ENCODE peak calls at places on chromosomes 11 and 22, in eight cellular contexts. D, S, Z, K, R, X, B and U are unnamed samples.

GRCh38 chr11:45332486-45332934 is 46.4 kb upstream of the SYT13 start:
- DNase-seq in Z (no peak), D (peak), R (no peak), B (no peak), X (no peak), S (peak), K (no peak), U (no peak)

GRCh38 chr11:87719311-87720073 is 455.8 kb downstream of the RAB38 start:
- DNase-seq in B (no peak), R (no peak), Z (no peak), S (no peak), D (no peak), K (no peak), X (no peak), U (no peak)

GRCh38 chr22:22655452-22656108 is 11.2 kb downstream of the GGTLC2 start:
- DNase-seq in K (no peak), X (no peak), R (no peak), B (no peak), D (no peak), Z (no peak), S (no peak), U (no peak)

GRCh38 chr22:48886604-48887393 is 940.9 kb downstream of the BRD1 start:
- DNase-seq in R (no peak), B (no peak), Z (no peak), X (peak), D (no peak), K (no peak), S (no peak), U (no peak)

GRCh38 chr22:38133331-38133730 is 22.8 kb upstream of the BAIAP2L2 start:
- DNase-seq in Z (no peak), R (no peak), D (no peak), X (peak), K (no peak), B (no peak), S (no peak), U (no peak)

GRCh38 chr11:101555366-101555765 is 28.4 kb downstream of the TRPC6 start:
- DNase-seq in R (no peak), B (peak), X (no peak), K (no peak), D (no peak), Z (no peak), S (no peak), U (no peak)

GRCh38 chr11:70826541-70826943 is 425.8 kb downstream of the SHANK2 start:
- DNase-seq in D (no peak), S (no peak), Z (no peak), K (no peak), B (peak), X (no peak), R (no peak), U (no peak)

GRCh38 chr22:28282346-28282745 is 363.3 kb upstream of the PITPNB start:
- DNase-seq in B (peak), K (peak), S (no peak), X (no peak), D (no peak), Z (peak), R (no peak), U (peak)

GRCh38 chr11:121038642-121039409 is 14.9 kb downstream of the TBCEL start:
- DNase-seq in R (no peak), X (no peak), B (no peak), S (no peak), D (no peak), Z (no peak), K (no peak), U (no peak)

DNA sequence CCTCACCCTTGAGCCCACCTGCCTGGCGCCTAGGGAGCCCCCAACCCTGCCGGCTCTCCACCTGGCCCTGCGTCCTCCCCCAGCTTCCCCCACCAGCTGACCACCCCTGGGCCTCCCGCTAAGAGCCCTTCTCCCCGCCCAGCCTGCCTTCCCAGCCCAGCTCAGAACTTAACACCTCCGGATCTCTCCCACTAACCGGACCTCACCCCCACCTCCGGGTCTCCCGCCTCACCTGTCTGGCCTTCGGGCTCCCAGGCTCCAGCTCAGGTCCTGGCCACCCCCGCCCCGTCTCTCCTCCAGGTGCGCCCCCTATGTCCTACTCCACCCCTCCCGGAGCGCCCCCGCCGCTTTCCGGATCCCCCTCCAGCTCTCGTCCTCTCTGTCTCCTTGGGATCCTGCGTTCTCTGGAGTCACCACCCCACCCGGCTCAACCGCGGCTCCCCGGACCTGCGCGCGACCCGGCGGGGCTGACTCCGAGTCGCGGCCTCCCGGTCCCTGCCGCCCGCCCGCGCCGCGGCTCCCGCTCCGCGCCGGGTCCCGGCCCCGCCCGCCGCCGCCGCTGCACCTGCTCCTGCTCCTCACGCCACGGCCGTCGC is at the start of gene KCNJ11:
- DNase-seq in Z (no peak), X (no peak), K (no peak), B (no peak), R (no peak), S (peak), D (peak), U (no peak)
- TF ChIP-seq CTCF in Z (no peak), X (no peak), K (no peak), B (no peak), R (no peak), S (peak), D (no peak), U (no peak)

GRCh38 chr11:3808846-3809623 is 675 bp downstream of the PGAP2 start:
- DNase-seq in R (no peak), B (peak), X (no peak), Z (peak), S (peak), D (peak), K (no peak), U (no peak)
- TF ChIP-seq CTCF in R (no peak), B (peak), X (peak), Z (peak), S (peak), D (no peak), K (peak), U (peak)

GRCh38 chr11:12118940-12119339 is 8.6 kb downstream of the MICAL2 start:
- DNase-seq in D (no peak), Z (no peak), X (no peak), K (no peak), R (no peak), S (no peak), B (no peak), U (no peak)
- TF ChIP-seq CTCF in D (no peak), Z (no peak), X (no peak), K (peak), R (no peak), S (no peak), B (peak), U (no peak)

DNA sequence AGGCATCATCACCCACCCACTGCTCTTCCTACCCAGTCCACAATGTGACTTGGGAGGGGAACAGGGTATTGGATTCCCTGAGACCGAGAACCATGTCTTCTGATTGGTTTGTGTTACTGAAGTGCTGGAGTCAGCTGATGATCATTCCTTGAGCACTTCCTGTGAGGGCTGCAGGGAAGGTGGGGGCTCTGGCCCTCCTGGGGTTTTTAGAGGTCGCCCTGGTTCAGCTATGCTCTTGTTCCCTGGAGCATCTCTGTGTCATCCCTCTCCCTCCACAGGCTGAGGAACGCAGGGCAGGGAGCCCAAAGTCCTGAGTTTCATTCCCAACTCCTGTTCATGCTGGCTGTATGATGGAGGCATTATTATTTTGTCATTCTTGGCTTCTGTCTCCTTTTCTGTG is 6.7 kb downstream of the ZC3H7B start:
- DNase-seq in S (no peak), R (no peak), K (no peak), B (peak), D (no peak), Z (no peak), X (no peak), U (no peak)
- TF ChIP-seq CTCF in S (no peak), R (no peak), K (no peak), B (no peak), D (no peak), Z (no peak), X (no peak), U (no peak)

DNA sequence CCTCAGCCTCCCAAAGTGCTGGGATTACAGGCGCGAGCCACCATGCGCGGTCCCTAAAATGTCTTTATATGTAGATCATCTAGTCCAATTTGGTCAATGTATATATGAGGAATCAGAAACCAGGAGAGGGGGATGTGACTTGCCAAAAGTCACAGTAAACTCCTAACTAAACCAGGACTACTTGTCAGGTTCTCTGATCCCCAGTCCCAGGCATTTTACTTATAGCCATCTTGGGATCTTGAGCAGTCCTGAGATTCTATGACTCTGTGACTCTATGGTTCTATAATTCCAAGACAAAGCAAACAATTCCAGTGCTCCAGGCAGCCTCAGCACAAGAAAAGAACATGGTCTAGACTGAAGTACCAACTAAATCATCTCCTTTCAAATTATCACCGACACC is at the start of gene MS4A5:
- DNase-seq in S (no peak), R (no peak), K (no peak), X (no peak), Z (no peak), B (no peak), D (no peak), U (no peak)
- TF ChIP-seq CTCF in S (no peak), R (no peak), K (no peak), X (no peak), Z (no peak), B (no peak), D (no peak), U (no peak)

DNA sequence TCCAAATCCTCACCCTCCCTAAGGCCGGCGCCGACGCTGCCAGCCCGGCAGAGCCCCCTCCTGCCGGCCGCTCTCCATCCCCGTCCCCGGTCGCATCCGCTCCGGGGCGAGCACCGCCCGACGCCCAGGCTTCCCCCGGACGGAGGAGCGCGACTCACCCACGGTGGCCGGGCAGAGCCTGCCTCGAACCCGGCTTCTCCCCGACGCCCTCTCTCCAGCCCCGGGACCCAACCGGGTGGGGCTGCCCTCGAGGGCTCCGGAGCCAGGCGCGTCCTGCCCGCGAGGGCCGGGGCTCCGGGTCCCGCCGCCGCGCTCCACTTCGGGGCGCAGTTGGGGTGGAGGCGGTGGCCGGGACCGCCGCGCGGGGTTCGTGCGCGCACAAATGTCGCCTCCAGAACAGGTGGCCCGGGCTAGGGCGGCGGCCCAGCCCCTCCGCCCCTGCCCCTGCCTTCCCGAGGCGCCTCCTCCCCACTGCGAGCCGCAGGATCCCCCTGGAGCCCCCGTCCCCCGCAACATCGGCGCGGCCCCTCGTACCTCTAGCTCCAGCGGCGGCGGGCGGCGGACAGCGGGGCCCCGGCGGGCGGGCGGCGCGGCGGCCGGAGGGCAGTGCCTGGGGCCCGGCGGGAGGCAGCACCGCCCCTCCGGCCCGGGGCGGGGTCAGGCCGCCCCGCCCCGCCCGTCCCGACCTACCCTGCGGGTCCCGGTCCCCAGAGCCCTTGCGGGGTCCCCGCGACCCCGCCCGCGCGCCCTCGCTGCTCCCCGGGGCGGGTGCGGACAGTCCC is at the start of gene A4GALT:
- DNase-seq in R (no peak), K (no peak), Z (no peak), X (no peak), B (no peak), S (peak), D (no peak), U (no peak)
- TF ChIP-seq CTCF in R (no peak), K (no peak), Z (no peak), X (no peak), B (no peak), S (no peak), D (no peak), U (no peak)

DNA sequence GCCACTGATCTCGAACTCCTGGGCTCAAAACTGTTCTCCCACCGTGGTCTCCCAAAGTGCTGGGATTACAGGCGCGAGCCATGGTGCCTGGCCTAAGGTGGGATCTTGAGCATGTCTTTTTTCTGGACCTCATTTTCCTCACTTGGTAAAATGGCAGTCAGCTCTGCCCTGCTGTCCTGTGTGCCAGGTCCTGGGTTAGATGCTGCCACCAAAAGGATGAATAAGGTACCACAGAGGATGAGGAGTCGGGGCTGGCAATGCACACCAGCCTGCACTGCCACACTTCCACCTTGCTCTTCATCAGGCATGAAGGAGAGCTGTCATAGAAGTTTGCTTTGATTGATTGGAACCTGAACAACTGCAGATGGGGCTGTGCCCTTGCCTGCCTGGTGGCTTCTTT is 32.3 kb downstream of the ACO2 start:
- DNase-seq in D (no peak), X (no peak), S (no peak), Z (no peak), K (no peak), B (no peak), R (no peak), U (no peak)
- TF ChIP-seq CTCF in D (peak), X (peak), S (peak), Z (peak), K (no peak), B (no peak), R (no peak), U (no peak)

DNA sequence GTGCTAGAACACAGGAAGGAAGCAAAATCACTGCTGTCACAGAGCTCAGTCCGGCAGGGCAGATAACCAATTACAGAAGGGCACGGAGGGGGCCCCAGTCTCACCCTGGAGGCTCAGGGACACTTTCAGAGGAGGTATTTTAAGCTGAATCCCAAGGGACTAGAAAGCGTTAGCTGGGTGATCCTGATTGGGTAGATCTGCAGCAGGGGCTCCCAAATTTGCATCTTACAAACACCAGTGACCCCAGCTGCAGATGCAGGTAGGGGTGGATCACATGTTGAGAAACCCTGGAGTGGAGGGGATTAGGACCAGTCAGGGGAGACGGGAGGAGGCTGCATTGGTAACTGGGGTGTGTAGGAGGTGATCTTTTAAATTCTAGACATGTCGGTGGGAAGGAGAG is 91.4 kb downstream of the CSNK2A3 start:
- DNase-seq in S (no peak), B (no peak), D (no peak), X (no peak), R (no peak), K (no peak), Z (no peak), U (no peak)
- TF ChIP-seq CTCF in S (no peak), B (no peak), D (no peak), X (no peak), R (no peak), K (no peak), Z (no peak), U (no peak)